ENCODE peak calls at places on chromosomes 11 and 22, in eight cellular contexts. A, W, D, Q, G, B, R and E are unnamed samples.

GRCh38 chr11:72079776-72080325 is 491 bp downstream of the NUMA1 start:
- DNase-seq in W (no peak), G (peak), A (no peak), R (no peak), D (peak), Q (no peak), B (peak), E (no peak)

GRCh38 chr22:37626144-37626543 is 13.3 kb upstream of the SH3BP1 start:
- DNase-seq in G (no peak), A (no peak), D (peak), R (no peak), W (peak), B (peak), Q (no peak), E (peak)

GRCh38 chr11:3109921-3110706 is 52.9 kb upstream of the CARS1 start:
- DNase-seq in B (peak), A (no peak), Q (no peak), W (peak), D (peak), G (peak), R (peak), E (peak)

GRCh38 chr22:25013634-25014033 is 61.1 kb downstream of the KIAA1671 start:
- DNase-seq in R (peak), W (no peak), G (no peak), A (no peak), B (peak), Q (no peak), D (no peak), E (no peak)

GRCh38 chr22:46667245-46667623 is 47.0 kb downstream of the GRAMD4 start:
- DNase-seq in A (no peak), R (no peak), W (no peak), G (no peak), Q (no peak), D (no peak), B (no peak), E (no peak)

GRCh38 chr22:37817705-37818311 is 5.4 kb upstream of the GALR3 start:
- DNase-seq in B (peak), A (no peak), Q (peak), R (peak), G (peak), W (peak), D (peak), E (peak)

GRCh38 chr22:23621082-23621780 is 10.9 kb downstream of the DRICH1 start:
- DNase-seq in D (no peak), W (no peak), Q (no peak), A (no peak), G (no peak), B (no peak), R (no peak), E (no peak)

GRCh38 chr22:33922268-33922667 is 2.0 kb upstream of the LARGE1 start:
- DNase-seq in Q (peak), D (peak), G (peak), W (no peak), R (peak), B (no peak), A (no peak), E (peak)

GRCh38 chr11:3000032-3000961 is 8.2 kb upstream of the NAP1L4 start:
- DNase-seq in R (peak), G (no peak), W (peak), D (peak), B (no peak), A (no peak), Q (peak), E (peak)

GRCh38 chr11:126929186-126930085 is 71.1 kb downstream of the KIRREL3 start:
- DNase-seq in B (no peak), Q (no peak), W (no peak), R (no peak), G (no peak), D (no peak), A (no peak), E (peak)

GRCh38 chr11:93652161-93652597 is 9.3 kb upstream of the CEP295 start:
- DNase-seq in Q (peak), D (peak), B (no peak), A (no peak), R (peak), G (peak), W (no peak), E (peak)

GRCh38 chr11:93651052-93651451 is 10.4 kb upstream of the CEP295 start:
- DNase-seq in D (no peak), A (no peak), R (no peak), W (no peak), Q (no peak), G (no peak), B (no peak), E (no peak)

GRCh38 chr11:93645938-93646337 is 15.5 kb upstream of the CEP295 start:
- DNase-seq in B (no peak), A (no peak), D (no peak), R (no peak), Q (no peak), G (no peak), W (no peak), E (no peak)

GRCh38 chr11:93646399-93646798 is 15.1 kb upstream of the CEP295 start:
- DNase-seq in B (no peak), W (no peak), D (no peak), R (no peak), A (no peak), G (no peak), Q (no peak), E (no peak)

DNA sequence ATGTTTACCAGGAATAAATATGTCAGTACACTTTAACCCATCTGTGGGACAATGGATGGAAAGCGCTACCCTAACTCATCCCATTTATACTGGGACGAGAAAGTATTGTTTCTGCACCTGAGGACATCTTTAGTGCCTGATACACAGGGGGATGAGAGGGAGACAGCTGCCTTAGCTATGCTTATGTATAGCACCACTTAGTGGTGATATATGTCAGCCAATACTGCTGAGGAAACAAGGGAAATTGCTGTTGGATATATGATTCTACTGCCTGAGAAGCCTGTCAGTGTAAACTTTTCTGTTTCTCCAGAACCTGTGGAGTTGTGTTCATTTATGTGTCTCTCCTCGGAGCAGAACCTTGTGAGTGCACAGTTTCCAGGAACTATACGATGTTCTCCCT is 13.3 kb upstream of the CEP295 start:
- DNase-seq in B (no peak), Q (peak), A (no peak), W (no peak), G (peak), D (no peak), R (no peak), E (peak)
- TF ChIP-seq CTCF in B (no peak), Q (peak), A (peak), W (no peak), G (peak), D (no peak), R (no peak), E (peak)

GRCh38 chr11:99019676-99020075 is 1.1 kb upstream of the CNTN5 start:
- DNase-seq in R (no peak), W (no peak), A (no peak), G (no peak), B (no peak), Q (no peak), D (no peak), E (no peak)

GRCh38 chr11:99015634-99016454 is 4.9 kb upstream of the CNTN5 start:
- DNase-seq in R (peak), Q (peak), G (peak), D (no peak), A (peak), B (no peak), W (no peak), E (peak)

GRCh38 chr11:99020324-99021225 is at the start of gene CNTN5:
- DNase-seq in B (peak), Q (peak), G (peak), D (no peak), W (peak), A (no peak), R (peak), E (peak)
- H3K4me3 ChIP-seq in B (no peak), Q (peak), G (peak), D (no peak), W (peak), A (peak), R (peak), E (peak)

GRCh38 chr11:77508031-77508430 is 34.1 kb upstream of the PAK1 start:
- DNase-seq in W (no peak), A (no peak), G (no peak), B (no peak), R (no peak), Q (no peak), D (no peak), E (no peak)
- TF ChIP-seq CTCF in W (no peak), A (no peak), G (peak), B (no peak), R (no peak), Q (no peak), D (no peak), E (no peak)

GRCh38 chr22:20979243-20979809 is 2.8 kb upstream of the LZTR1 start:
- DNase-seq in B (peak), R (peak), A (no peak), G (peak), W (peak), D (peak), Q (peak), E (peak)
- H3K4me3 ChIP-seq in B (no peak), R (no peak), A (no peak), G (peak), W (peak), D (no peak), Q (peak), E (peak)

DNA sequence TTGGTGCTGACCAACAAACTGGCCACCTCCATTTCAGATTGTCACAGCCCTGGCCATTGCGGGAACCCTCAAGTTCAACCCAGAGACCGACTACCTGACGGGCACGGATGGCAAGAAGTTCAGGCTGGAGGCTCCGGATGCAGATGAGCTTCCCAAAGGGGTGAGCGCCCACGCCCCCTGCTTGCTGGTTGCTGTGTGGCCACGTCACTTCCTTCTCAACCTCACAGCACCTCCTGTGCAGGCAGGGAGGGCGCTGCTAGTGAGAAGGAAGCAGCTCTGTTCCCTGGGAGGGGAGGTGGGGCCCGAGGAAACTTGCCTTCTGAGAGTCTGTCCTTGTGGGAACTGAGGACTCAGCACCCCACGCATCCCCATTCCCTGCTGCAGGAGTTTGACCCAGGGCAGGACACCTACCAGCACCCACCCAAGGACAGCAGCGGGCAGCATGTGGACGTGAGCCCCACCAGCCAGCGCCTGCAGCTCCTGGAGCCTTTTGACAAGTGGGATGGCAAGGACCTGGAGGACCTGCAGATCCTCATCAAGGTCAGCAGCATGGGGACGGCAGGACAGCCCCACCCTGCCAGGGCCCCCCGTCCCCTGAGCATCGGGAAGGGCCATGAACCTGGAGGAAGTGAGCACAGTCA is 19.3 kb downstream of the POLR3H start:
- DNase-seq in R (no peak), Q (peak), D (no peak), B (no peak), W (no peak), A (no peak), G (peak), E (no peak)
- TF ChIP-seq CTCF in R (no peak), Q (peak), D (no peak), B (no peak), W (peak), A (no peak), G (no peak), E (no peak)

DNA sequence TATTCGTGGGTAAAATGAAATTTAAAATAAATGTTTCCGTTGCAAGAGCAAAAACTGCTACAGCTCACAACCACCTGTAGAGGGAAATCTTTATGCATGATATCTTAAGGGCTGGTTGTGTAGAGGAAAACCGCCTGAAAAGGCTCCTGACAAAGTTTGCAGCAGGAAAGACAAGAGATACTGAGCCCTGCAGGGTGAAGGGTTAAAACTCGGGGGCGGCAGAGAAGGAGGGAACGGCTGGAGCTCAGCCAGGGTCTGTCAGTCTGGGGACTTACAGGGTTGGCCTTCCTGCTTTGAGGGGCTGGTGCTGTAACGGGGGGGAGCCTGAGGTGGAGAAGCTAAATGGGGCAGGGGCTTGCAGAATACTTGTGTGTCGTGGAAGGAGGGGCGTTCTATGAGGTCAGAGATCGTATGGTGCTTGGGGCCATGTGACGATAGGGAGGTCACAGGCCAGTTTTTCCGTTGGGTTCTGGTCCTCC is 122.9 kb upstream of the HSD17B12 start:
- DNase-seq in R (no peak), W (no peak), Q (no peak), B (no peak), A (no peak), G (peak), D (no peak), E (peak)
- H3K4me3 ChIP-seq in R (no peak), W (no peak), Q (no peak), B (no peak), A (no peak), G (peak), D (no peak), E (no peak)

DNA sequence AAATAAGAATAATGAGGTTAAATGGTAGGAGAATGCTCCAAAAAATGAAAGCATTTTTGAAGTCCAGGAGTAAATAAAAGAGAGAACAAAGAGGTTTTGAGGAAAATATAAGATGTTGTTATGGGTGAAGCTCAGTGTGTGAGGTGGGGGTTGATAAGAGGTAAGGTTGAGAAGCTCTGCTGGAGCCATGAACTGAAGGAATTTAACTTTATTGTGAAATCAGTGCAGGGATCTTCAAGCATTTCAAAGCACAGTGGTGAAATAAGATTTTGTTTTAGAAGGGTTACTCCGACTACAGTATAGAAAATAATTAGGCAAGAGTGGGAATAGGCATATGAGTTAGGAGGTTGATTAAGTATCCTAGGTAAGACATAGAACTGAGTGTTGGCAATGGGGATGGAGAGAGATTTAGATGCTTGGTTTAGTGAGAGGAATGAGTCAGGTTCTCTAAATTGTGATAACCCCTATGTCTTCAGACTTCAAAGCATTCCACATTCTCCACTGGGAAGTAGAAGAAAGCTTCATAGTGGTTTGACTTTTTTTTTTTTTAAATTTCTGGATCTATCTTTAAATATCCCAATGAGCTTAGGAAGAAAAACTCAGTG is 403.2 kb downstream of the AASDHPPT start:
- DNase-seq in G (peak), R (no peak), A (no peak), B (no peak), W (no peak), D (no peak), Q (no peak), E (peak)
- TF ChIP-seq CTCF in G (no peak), R (no peak), A (no peak), B (no peak), W (no peak), D (no peak), Q (no peak), E (no peak)

GRCh38 chr11:105862736-105863367 is 159.2 kb downstream of the MSANTD4 start:
- DNase-seq in B (no peak), W (no peak), Q (peak), G (peak), A (peak), D (no peak), R (no peak), E (peak)
- H3K4me3 ChIP-seq in B (no peak), W (no peak), Q (no peak), G (no peak), A (no peak), D (no peak), R (no peak), E (no peak)